ENCODE peak calls at places on chromosome 3, in nine cellular contexts. T is CD8-positive, alpha-beta T cell; L is uterus; O is HCT116; B is neuronal stem cell; D is lower lobe of right lung; K is fibroblast of lung; Q is PC-9; U is OCI-LY7. W is an unnamed sample.

GRCh38 chr3:98577178-98577895 is 16.1 kb downstream of the CPOX start:
- DNase-seq in T (no peak), L (no peak), O (no peak), B (no peak), D (no peak), K (peak), Q (no peak), U (no peak), W (no peak)

GRCh38 chr3:120614765-120615164 is 18.6 kb downstream of the NDUFB4 start:
- DNase-seq in T (no peak), L (no peak), O (no peak), B (no peak), D (no peak), K (no peak), Q (no peak), U (no peak), W (no peak)

GRCh38 chr3:12288466-12289129 is at the start of gene PPARG:
- DNase-seq in T (no peak), L (peak), O (peak), B (peak), D (peak), K (peak), Q (peak), U (no peak), W (no peak)

GRCh38 chr3:171307988-171308387 is 152.2 kb downstream of the TNIK start:
- DNase-seq in T (no peak), L (no peak), O (no peak), B (no peak), D (no peak), K (no peak), Q (no peak), U (no peak), W (no peak)

GRCh38 chr3:72916249-72916648 is 28.4 kb downstream of the GXYLT2 start:
- DNase-seq in T (no peak), L (no peak), O (no peak), B (no peak), D (no peak), K (no peak), Q (no peak), U (no peak), W (no peak)

GRCh38 chr3:149494022-149494758 is 19.7 kb downstream of the TM4SF4 start:
- DNase-seq in T (no peak), L (peak), O (peak), B (peak), D (peak), K (peak), Q (peak), U (peak), W (no peak)

GRCh38 chr3:189202583-189202982 is 30.8 kb downstream of the TPRG1 start:
- DNase-seq in T (no peak), L (no peak), O (no peak), B (no peak), D (no peak), K (no peak), Q (no peak), U (no peak), W (no peak)

GRCh38 chr3:161217496-161217895 is 3.6 kb upstream of the NMD3 start:
- DNase-seq in T (no peak), L (no peak), O (peak), B (no peak), D (no peak), K (no peak), Q (no peak), U (no peak), W (no peak)

GRCh38 chr3:39388741-39389248 is 5.6 kb downstream of the SLC25A38 start:
- DNase-seq in T (no peak), L (no peak), O (no peak), B (no peak), D (no peak), K (no peak), Q (no peak), U (peak), W (no peak)

GRCh38 chr3:106748471-106748870 is 628.8 kb upstream of the CCDC54 start:
- DNase-seq in T (no peak), L (no peak), O (no peak), B (no peak), D (no peak), K (no peak), Q (no peak), U (no peak), W (no peak)

GRCh38 chr3:11775493-11775892 is 71.2 kb downstream of the TAMM41 start:
- DNase-seq in T (no peak), L (no peak), O (no peak), B (no peak), D (no peak), K (no peak), Q (no peak), U (no peak), W (no peak)

GRCh38 chr3:188947983-188948657 is 223.7 kb upstream of the TPRG1 start:
- DNase-seq in T (no peak), L (peak), O (peak), B (peak), D (peak), K (peak), Q (no peak), U (no peak), W (peak)

DNA sequence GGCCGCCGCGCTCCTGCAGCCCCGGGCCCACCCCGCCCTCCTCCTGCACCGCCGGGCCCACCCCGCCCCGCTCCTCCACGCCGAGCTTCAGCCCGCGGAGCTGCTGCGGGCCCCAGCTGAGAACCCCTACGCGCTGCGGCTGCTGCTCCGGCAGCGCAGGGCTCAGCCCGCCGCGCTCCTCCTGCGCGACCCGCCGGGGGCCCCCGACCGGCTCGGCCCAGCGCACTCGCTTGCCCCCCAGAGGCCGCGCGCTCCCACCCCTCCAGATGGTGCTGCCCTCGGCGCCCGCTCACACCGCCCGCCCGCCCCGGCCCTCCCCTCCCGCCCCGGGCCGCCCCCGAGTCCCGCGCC is 918 bp upstream of the TNK2 start:
- DNase-seq in T (no peak), L (no peak), O (no peak), B (no peak), D (no peak), K (no peak), Q (no peak), U (no peak), W (no peak)
- H3K27ac ChIP-seq in T (no peak), L (peak), O (peak), B (peak), D (peak), K (no peak), Q (no peak), U (peak), W (no peak)

GRCh38 chr3:9347086-9347485 is 15.8 kb upstream of the THUMPD3 start:
- DNase-seq in T (no peak), L (no peak), O (no peak), B (no peak), D (no peak), K (peak), Q (no peak), U (no peak), W (no peak)
- H3K27ac ChIP-seq in T (no peak), L (no peak), O (no peak), B (no peak), D (no peak), K (peak), Q (no peak), U (no peak), W (no peak)

GRCh38 chr3:102571985-102572384 is 137.2 kb downstream of the ZPLD1 start:
- DNase-seq in T (no peak), L (no peak), O (no peak), B (no peak), D (no peak), K (no peak), Q (no peak), U (no peak), W (no peak)

GRCh38 chr3:102571030-102571429 is 136.2 kb downstream of the ZPLD1 start:
- DNase-seq in T (no peak), L (no peak), O (no peak), B (no peak), D (no peak), K (no peak), Q (no peak), U (no peak), W (no peak)

GRCh38 chr3:102574355-102574754 is 139.5 kb downstream of the ZPLD1 start:
- DNase-seq in T (no peak), L (no peak), O (no peak), B (no peak), D (no peak), K (no peak), Q (no peak), U (no peak), W (no peak)

GRCh38 chr3:102570551-102570950 is 135.7 kb downstream of the ZPLD1 start:
- DNase-seq in T (no peak), L (no peak), O (no peak), B (no peak), D (no peak), K (no peak), Q (no peak), U (no peak), W (no peak)

GRCh38 chr3:102573483-102574028 is 138.7 kb downstream of the ZPLD1 start:
- DNase-seq in T (no peak), L (no peak), O (no peak), B (no peak), D (no peak), K (no peak), Q (no peak), U (no peak), W (no peak)
- H3K27ac ChIP-seq in T (no peak), L (no peak), O (no peak), B (no peak), D (no peak), K (no peak), Q (no peak), U (no peak), W (no peak)

GRCh38 chr3:146585156-146585555 is 20.0 kb downstream of the PLSCR5 start:
- DNase-seq in T (no peak), L (no peak), O (no peak), B (no peak), D (no peak), K (no peak), Q (no peak), U (no peak), W (no peak)

GRCh38 chr3:146589899-146590508 is 15.1 kb downstream of the PLSCR5 start:
- DNase-seq in T (no peak), L (no peak), O (peak), B (no peak), D (no peak), K (peak), Q (peak), U (peak), W (no peak)

GRCh38 chr3:146594843-146595482 is 10.2 kb downstream of the PLSCR5 start:
- DNase-seq in T (no peak), L (no peak), O (peak), B (no peak), D (no peak), K (peak), Q (no peak), U (peak), W (no peak)

GRCh38 chr3:146593776-146594175 is 11.4 kb downstream of the PLSCR5 start:
- DNase-seq in T (no peak), L (no peak), O (no peak), B (no peak), D (no peak), K (no peak), Q (no peak), U (no peak), W (no peak)

GRCh38 chr3:146590521-146590920 is 14.6 kb downstream of the PLSCR5 start:
- DNase-seq in T (no peak), L (no peak), O (no peak), B (no peak), D (no peak), K (peak), Q (no peak), U (no peak), W (no peak)
- H3K27ac ChIP-seq in T (no peak), L (no peak), O (no peak), B (no peak), D (no peak), K (no peak), Q (no peak), U (no peak), W (no peak)

DNA sequence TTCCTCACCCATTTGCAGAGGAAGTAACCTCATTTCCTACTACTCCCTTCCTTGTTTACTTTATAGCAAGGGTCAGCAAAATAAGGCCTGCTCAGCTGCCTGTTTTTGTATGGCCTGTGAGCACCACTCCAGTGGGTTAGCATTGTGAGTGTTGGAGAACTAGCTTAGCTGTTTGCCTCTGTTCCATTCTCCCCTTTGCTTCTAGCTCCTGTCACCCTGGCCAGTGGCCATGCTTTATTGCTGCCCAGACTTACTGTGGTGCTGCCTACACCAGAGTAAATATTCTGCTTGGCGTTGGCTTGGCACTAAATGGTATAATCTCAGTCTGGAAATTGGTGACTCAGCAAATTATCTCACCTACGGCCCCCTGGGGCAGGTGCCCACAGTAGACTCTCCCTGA is 8.8 kb downstream of the PDCD6IP start:
- DNase-seq in T (no peak), L (no peak), O (no peak), B (no peak), D (no peak), K (no peak), Q (no peak), U (no peak), W (no peak)
- H3K27ac ChIP-seq in T (no peak), L (no peak), O (no peak), B (no peak), D (peak), K (no peak), Q (no peak), U (no peak), W (peak)

DNA sequence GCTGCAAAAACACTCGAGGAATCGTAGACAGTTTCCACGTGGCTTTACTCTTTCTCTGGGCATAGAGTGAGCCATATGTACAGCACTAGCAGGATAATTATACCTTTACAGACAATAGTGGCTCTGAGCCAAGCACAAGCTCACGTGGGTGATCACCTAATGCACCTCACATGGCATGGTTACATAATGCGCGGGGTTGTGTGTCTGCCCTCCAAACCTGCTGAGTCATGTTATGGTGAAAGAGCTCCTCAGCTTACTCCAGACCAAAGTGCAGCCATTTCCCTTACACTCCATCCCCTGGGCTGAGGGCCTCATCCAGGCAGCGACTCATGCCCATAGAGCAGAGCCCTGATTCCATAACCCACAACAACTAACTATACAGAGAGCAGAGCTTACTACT is 1458.4 kb upstream of the CADM2 start:
- DNase-seq in T (no peak), L (no peak), O (no peak), B (no peak), D (no peak), K (no peak), Q (no peak), U (no peak), W (no peak)
- H3K27ac ChIP-seq in T (no peak), L (no peak), O (no peak), B (no peak), D (no peak), K (no peak), Q (peak), U (no peak), W (no peak)

DNA sequence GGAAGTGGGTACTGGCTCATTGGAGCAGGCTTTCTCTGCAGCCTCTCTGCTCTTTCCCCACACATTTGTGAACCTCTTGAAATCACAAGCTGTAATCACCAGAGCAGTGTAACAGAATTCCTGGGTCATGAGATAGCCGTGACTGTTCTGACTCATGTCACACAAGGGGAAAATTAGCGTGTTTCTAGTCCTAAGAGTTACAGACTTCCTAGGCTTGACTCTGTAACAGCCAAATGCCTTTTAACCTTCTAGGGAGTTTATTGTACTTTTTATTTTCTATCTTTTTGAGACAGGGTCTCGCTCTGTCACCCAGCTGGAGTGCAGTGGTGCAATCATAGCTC is 54.7 kb upstream of the TRAK1 start:
- DNase-seq in T (no peak), L (peak), O (no peak), B (no peak), D (no peak), K (peak), Q (no peak), U (no peak), W (no peak)
- H3K27ac ChIP-seq in T (no peak), L (peak), O (no peak), B (no peak), D (peak), K (peak), Q (no peak), U (peak), W (peak)

GRCh38 chr3:152321806-152322377 is 53.2 kb downstream of the MBNL1 start:
- DNase-seq in T (no peak), L (no peak), O (no peak), B (no peak), D (no peak), K (no peak), Q (no peak), U (no peak), W (no peak)

GRCh38 chr3:152321321-152321720 is 52.6 kb downstream of the MBNL1 start:
- DNase-seq in T (no peak), L (no peak), O (no peak), B (no peak), D (no peak), K (no peak), Q (no peak), U (no peak), W (no peak)

GRCh38 chr3:152325136-152325535 is 56.4 kb downstream of the MBNL1 start:
- DNase-seq in T (no peak), L (no peak), O (no peak), B (no peak), D (no peak), K (no peak), Q (no peak), U (no peak), W (no peak)

GRCh38 chr3:152323834-152324233 is 55.1 kb downstream of the MBNL1 start:
- DNase-seq in T (no peak), L (no peak), O (no peak), B (no peak), D (no peak), K (no peak), Q (no peak), U (no peak), W (no peak)

GRCh38 chr3:152322756-152323155 is 54.0 kb downstream of the MBNL1 start:
- DNase-seq in T (no peak), L (no peak), O (no peak), B (no peak), D (no peak), K (peak), Q (no peak), U (peak), W (no peak)
- H3K27ac ChIP-seq in T (no peak), L (peak), O (no peak), B (no peak), D (no peak), K (no peak), Q (no peak), U (no peak), W (peak)

DNA sequence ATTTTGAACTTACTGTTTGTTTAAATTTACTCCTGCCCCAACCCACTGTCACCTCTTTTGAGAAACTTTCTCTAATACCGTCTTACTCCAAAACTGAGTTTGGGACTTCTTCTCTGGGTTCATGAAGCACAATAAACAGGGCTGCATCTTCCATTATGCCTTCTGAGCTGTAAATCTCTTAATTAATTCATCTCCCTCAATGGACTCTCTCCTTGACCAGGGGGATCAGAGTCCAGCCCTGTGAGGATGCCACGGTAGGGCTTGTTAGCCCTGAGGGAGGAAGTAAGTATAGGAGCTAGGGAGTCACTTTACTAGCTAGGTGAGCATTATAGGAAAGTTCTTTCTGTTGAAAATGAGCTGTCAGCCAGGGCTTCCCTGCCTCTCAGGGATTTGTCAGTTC is 299.3 kb upstream of the SATB1 start:
- DNase-seq in T (no peak), L (no peak), O (no peak), B (no peak), D (no peak), K (no peak), Q (no peak), U (no peak), W (no peak)
- H3K27ac ChIP-seq in T (peak), L (no peak), O (no peak), B (no peak), D (no peak), K (no peak), Q (no peak), U (no peak), W (no peak)

W was measured in coronary artery.